ENCODE peak calls at places on chromosome 7, in seven cellular contexts. I, F, N, C, X, L and U are unnamed samples.

GRCh38 chr7:33923440-33924229 is 18.3 kb downstream of the BMPER start:
- DNase-seq in I (no peak), F (peak; percentile 26), N (no peak), C (no peak), X (no peak), L (no peak), U (no peak)

GRCh38 chr7:17109017-17109416 is 189.4 kb upstream of the AHR start:
- DNase-seq in I (peak; percentile 85), F (no peak), N (no peak), C (peak; percentile 66), X (no peak), L (peak; percentile 88), U (no peak)

GRCh38 chr7:116328161-116328560 is 117.8 kb downstream of the TES start:
- DNase-seq in I (no peak), F (no peak), N (no peak), C (peak; percentile 36), X (no peak), L (no peak), U (no peak)

GRCh38 chr7:148697950-148698396 is 730 bp upstream of the CUL1 start:
- DNase-seq in I (peak; percentile 19), F (peak; percentile 47), N (no peak), C (peak; percentile 38), X (no peak), L (no peak), U (peak; percentile 48)

GRCh38 chr7:33854178-33854577 is 51.2 kb upstream of the BMPER start:
- DNase-seq in I (peak; percentile 94), F (no peak), N (no peak), C (peak; percentile 91), X (no peak), L (no peak), U (no peak)

GRCh38 chr7:130845581-130846085 is 111.6 kb upstream of the KLF14 start:
- DNase-seq in I (peak; percentile 89), F (no peak), N (no peak), C (peak; percentile 97), X (no peak), L (no peak), U (no peak)

GRCh38 chr7:158074896-158075632 is 512.6 kb downstream of the PTPRN2 start:
- DNase-seq in I (no peak), F (no peak), N (no peak), C (no peak), X (no peak), L (no peak), U (no peak)

GRCh38 chr7:28755255-28755654 is 202.9 kb downstream of the TRIL start:
- DNase-seq in I (peak; percentile 67), F (no peak), N (no peak), C (peak; percentile 90), X (no peak), L (no peak), U (no peak)

GRCh38 chr7:118104812-118105441 is 79.0 kb upstream of the LSM8 start:
- DNase-seq in I (peak; percentile 24), F (peak; percentile 31), N (no peak), C (peak; percentile 33), X (no peak), L (no peak), U (peak; percentile 56)

GRCh38 chr7:132430863-132431822 is 145.1 kb downstream of the PLXNA4 start:
- DNase-seq in I (peak; percentile 98), F (no peak), N (no peak), C (peak; percentile 82), X (no peak), L (no peak), U (no peak)

GRCh38 chr7:144842377-144842851 is 6.6 kb upstream of the TPK1 start:
- DNase-seq in I (no peak), F (peak; percentile 67), N (no peak), C (no peak), X (no peak), L (peak; percentile 48), U (peak; percentile 27)

GRCh38 chr7:105304040-105304895 is 84.5 kb downstream of the SRPK2 start:
- DNase-seq in I (peak; percentile 66), F (no peak), N (no peak), C (peak; percentile 59), X (no peak), L (no peak), U (peak; percentile 90)

GRCh38 chr7:151745706-151746105 is 131.2 kb downstream of the PRKAG2 start:
- DNase-seq in I (no peak), F (no peak), N (no peak), C (no peak), X (no peak), L (no peak), U (no peak)

GRCh38 chr7:18566829-18567228 is 71.3 kb downstream of the HDAC9 start:
- DNase-seq in I (no peak), F (peak; percentile 8), N (no peak), C (no peak), X (no peak), L (no peak), U (no peak)

GRCh38 chr7:24728121-24728500 is 29.2 kb downstream of the GSDME start:
- DNase-seq in I (no peak), F (no peak), N (no peak), C (no peak), X (no peak), L (no peak), U (no peak)

GRCh38 chr7:75943864-75944263 is 28.9 kb downstream of the POR start:
- DNase-seq in I (peak; percentile 53), F (no peak), N (no peak), C (peak; percentile 81), X (peak; percentile 51), L (peak; percentile 79), U (no peak)

GRCh38 chr7:102085223-102085772 is 201.4 kb upstream of the SH2B2 start:
- DNase-seq in I (no peak), F (no peak), N (no peak), C (no peak), X (no peak), L (no peak), U (no peak)

GRCh38 chr7:44307905-44308740 is 17.3 kb downstream of the CAMK2B start:
- DNase-seq in I (no peak), F (no peak), N (no peak), C (no peak), X (peak; percentile 3), L (no peak), U (no peak)

GRCh38 chr7:156592124-156592884 is 48.3 kb upstream of the RNF32 start:
- DNase-seq in I (no peak), F (no peak), N (no peak), C (no peak), X (no peak), L (no peak), U (no peak)

GRCh38 chr7:125412890-125413665 is 483.5 kb upstream of the POT1 start:
- DNase-seq in I (no peak), F (no peak), N (no peak), C (no peak), X (no peak), L (no peak), U (peak; percentile 85)

GRCh38 chr7:12802070-12802469 is 114.6 kb downstream of the ARL4A start:
- DNase-seq in I (no peak), F (no peak), N (no peak), C (peak; percentile 1), X (no peak), L (peak; percentile 66), U (no peak)

DNA sequence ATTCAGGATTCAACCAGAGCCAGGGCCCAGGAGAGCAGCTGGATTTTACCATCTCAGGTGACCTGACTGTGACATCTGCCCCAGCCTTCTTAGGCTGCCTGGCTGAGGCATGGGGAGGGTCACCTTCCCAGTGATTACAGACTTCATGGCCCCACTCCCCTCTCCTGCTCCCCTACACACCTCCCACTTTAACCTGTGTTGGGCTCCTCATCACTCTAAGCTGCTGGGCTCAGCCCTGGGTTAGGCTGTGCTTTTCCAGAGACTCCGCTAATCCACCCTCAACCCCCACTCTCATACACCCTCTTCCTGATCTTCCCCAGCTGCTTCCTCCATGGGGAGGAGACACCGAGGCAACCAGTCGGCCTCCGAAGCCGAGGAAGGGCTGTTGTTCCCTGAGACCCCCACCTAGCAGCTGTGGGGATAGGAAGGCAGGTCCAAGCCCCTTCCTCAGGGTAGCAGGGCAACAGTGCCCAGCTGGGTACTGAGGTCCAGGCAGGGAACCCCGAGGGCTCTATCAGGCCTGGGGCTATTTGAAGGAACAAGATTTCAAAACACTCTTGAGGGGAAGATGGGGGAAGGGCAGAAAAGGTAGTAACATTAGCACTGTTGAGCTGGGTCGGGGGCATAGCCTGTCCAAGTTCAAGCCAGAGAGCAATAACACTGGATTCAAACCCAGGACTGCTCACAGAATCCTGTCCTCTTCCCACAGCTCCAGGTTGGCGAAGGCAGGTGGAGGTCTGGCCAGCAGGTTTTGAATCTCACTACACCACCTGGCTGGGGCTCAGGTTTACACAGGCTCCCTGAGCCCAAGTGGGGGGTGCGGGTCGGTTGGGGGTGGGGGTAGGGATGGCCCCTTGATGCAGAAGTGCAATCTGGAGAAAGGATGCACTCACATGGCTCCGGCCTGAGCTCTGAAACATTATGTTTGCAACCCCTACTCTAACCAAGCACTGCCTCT is 1.8 kb downstream of the IMPDH1 start:
- DNase-seq in I (no peak), F (no peak), N (no peak), C (no peak), X (no peak), L (no peak), U (no peak)
- TF ChIP-seq EZH2 in I (no peak), F (no peak), N (no peak), C (no peak), X (no peak), L (no peak), U (no peak)

DNA sequence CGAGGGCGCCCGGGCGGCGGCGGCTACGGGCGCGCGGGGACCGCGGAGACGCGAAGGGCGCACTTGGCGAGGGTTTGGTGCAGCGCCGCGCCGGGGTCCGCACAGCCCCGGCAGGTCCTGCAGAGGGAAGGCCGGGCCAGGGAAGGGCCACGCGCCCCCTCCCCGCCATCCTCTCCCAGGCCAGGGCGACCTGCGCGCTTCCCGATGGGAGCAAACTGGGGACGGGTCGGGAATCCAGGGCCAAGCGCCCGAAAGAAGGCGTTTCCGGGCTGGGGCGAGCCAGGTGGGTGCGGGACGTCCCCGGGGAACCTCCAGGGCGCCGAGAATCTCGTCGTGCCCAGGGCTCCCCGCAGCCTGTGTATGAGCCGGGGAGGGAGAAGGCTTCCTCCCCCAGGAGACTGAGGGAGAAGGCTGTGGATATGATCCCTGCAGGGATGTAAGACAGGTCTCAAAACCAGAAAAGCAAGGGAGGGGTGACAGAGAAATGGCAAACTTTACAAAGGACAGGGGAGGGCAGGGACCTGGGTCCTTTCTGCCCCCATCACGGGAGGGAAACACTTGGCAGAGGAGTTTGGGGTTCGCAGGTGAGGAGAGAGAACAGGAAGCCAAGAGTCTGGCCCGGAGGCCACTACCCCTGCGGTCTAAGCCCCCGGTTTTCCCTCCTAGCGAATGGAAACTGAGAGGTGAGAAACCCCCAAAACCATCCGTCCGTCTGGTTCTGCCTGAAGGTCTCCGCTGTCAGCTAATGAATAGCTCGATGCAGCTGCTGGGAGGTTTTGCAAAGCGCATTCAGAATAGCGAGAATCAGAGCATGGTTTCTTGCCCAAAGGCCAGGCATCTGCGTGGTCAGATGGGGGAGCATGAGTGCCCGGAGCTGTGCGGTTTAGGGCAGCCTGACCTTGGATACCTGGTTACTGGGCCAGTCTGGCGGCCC is 674 bp downstream of the AMZ1 start:
- DNase-seq in I (peak; percentile 35), F (no peak), N (no peak), C (peak; percentile 55), X (no peak), L (no peak), U (peak; percentile 75)
- TF ChIP-seq EZH2 in I (peak; percentile 95), F (peak; percentile 28), N (peak; percentile 82), C (peak; percentile 50), X (no peak), L (no peak), U (no peak)

GRCh38 chr7:154204046-154204445 is 151.8 kb downstream of the DPP6 start:
- DNase-seq in I (no peak), F (no peak), N (no peak), C (no peak), X (no peak), L (no peak), U (no peak)
- TF ChIP-seq EZH2 in I (no peak), F (no peak), N (no peak), C (no peak), X (no peak), L (no peak), U (no peak)

GRCh38 chr7:27170936-27171635 is 3.0 kb downstream of the HOXA10 start:
- DNase-seq in I (no peak), F (peak; percentile 44), N (no peak), C (peak; percentile 71), X (no peak), L (no peak), U (no peak)
- TF ChIP-seq EZH2 in I (no peak), F (peak; percentile 63), N (no peak), C (no peak), X (no peak), L (no peak), U (no peak)